ENCODE peak calls at places on chromosomes 7 and 10, in four cellular contexts. M is CD4-positive, alpha-beta memory T cell; D is substantia nigra; T is Panc1. A is an unnamed sample.

GRCh38 chr10:5873515-5873995 is 16.1 kb downstream of the ANKRD16 start:
- DNase-seq in M (peak), D (peak), T (peak), A (no peak)

GRCh38 chr7:140121321-140121720 is 55.5 kb downstream of the KDM7A start:
- DNase-seq in M (no peak), D (peak), T (no peak), A (no peak)

GRCh38 chr10:79074732-79075131 is 6.0 kb downstream of the ZMIZ1 start:
- DNase-seq in M (no peak), D (no peak), T (no peak), A (no peak)

GRCh38 chr10:79378647-79379511 is 31.6 kb downstream of the PPIF start:
- DNase-seq in M (no peak), D (no peak), T (no peak), A (no peak)

GRCh38 chr7:127897704-127898454 is 133.4 kb downstream of the LRRC4 start:
- DNase-seq in M (no peak), D (no peak), T (no peak), A (no peak)

GRCh38 chr7:123666492-123666891 is 10.8 kb downstream of the LMOD2 start:
- DNase-seq in M (no peak), D (no peak), T (no peak), A (no peak)

GRCh38 chr7:7702826-7703225 is 15.6 kb downstream of the RPA3 start:
- DNase-seq in M (no peak), D (no peak), T (no peak), A (no peak)

GRCh38 chr10:129962092-129962494 is 2.0 kb downstream of the EBF3 start:
- DNase-seq in M (no peak), D (no peak), T (no peak), A (no peak)

GRCh38 chr7:69907720-69908119 is 309.4 kb downstream of the AUTS2 start:
- DNase-seq in M (no peak), D (no peak), T (no peak), A (no peak)

GRCh38 chr7:69912141-69912540 is 313.9 kb downstream of the AUTS2 start:
- DNase-seq in M (no peak), D (no peak), T (no peak), A (no peak)

GRCh38 chr7:69910150-69910549 is 311.9 kb downstream of the AUTS2 start:
- DNase-seq in M (no peak), D (no peak), T (no peak), A (no peak)

GRCh38 chr7:69911337-69911736 is 313.1 kb downstream of the AUTS2 start:
- DNase-seq in M (no peak), D (no peak), T (no peak), A (no peak)

DNA sequence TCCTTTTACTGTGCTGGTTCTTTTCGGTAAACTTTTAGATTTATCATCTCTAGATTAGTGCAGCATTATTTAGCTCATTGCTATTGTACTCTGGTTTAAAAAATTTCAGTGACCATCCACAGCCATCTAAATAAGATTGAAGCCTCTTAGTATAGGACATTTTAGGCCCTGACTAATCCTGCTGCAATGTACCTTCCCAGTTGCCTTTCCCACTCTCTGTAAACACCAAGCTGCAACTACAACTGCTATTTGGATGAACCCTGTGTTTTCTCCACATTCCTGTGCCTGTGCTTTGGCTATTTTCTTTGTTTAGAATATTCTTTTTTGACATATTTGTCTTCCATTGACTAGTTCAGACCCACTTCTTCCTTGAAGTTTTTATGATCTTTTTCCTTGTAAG is 314.6 kb downstream of the AUTS2 start:
- DNase-seq in M (no peak), D (no peak), T (no peak), A (no peak)
- H3K27ac ChIP-seq in M (no peak), D (no peak), T (no peak), A (no peak)

DNA sequence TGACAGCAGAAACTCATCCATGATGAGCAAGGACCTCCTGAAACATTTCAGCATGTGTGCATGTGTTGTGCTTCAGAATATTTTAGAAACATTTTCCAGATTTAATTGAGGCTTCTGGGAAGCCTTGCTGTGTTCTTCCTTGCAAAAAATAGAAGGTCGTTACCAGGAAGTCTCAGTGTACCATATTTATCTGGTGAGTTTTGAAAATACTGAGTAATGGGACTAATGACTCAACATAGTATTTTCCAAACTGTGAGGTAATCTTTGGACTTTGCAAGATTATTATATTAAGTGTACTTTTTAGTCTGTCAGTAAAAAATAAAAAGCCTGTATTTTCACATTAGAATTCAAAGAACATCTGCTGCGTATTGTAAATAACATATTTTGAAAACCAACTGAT is 739.7 kb upstream of the GALNT17 start:
- DNase-seq in M (no peak), D (no peak), T (no peak), A (no peak)
- H3K27ac ChIP-seq in M (no peak), D (no peak), T (no peak), A (no peak)

DNA sequence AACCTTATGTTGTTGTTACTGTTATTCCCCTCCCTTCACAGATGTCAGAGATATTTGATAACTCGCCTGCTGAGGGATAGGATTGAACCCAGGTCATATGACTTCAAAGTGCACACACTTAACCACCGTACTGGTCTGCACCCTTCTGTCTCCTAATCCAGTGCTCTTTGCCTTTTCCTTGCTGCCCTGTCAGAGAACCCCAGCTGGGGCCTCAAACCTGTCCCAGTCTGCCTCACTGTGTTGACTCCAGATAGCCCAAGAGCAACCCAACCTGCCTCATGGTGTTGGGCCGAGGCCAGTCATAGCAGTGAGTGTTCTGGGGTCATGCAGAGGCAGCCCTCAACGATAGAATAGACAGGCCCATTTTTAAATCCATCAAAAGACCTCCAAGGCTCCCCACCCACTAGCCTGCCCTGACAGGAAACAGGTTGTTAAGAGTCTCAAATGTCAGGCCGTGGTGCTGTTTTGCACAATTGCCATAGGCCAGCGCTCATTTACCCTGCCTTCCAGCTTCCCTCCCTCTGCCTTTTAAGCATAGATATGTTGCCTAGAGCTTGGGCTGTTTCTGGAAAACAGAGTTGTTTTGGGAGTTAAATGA is 37.0 kb upstream of the PDCD4 start:
- DNase-seq in M (no peak), D (no peak), T (no peak), A (no peak)
- H3K27ac ChIP-seq in M (no peak), D (no peak), T (no peak), A (no peak)

DNA sequence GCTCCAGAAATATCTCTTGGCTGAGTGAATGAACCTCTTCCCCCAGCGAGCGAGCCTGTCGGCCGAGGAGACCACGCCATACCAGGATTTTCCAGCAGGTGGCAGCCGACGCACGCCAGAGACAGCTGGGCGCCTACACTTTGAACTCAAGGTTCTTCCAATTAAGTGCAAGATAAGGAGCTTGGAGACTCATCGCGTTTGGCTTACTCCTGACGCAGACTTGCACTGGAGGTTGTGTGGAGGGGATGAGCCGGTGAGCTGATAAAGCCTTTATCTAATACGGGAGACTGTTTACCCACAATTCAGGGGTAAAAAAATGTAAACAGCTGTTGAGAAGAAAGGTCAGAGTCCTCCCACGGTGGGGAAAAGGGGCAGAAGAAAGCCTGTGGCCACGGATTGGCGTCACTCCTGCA is 45.9 kb upstream of the EMX2 start:
- DNase-seq in M (peak), D (peak), T (peak), A (peak)
- H3K27ac ChIP-seq in M (no peak), D (no peak), T (no peak), A (no peak)

GRCh38 chr7:118003438-118003837 is 130.2 kb upstream of the CTTNBP2 start:
- DNase-seq in M (no peak), D (no peak), T (no peak), A (no peak)
- H3K27ac ChIP-seq in M (no peak), D (no peak), T (no peak), A (no peak)

DNA sequence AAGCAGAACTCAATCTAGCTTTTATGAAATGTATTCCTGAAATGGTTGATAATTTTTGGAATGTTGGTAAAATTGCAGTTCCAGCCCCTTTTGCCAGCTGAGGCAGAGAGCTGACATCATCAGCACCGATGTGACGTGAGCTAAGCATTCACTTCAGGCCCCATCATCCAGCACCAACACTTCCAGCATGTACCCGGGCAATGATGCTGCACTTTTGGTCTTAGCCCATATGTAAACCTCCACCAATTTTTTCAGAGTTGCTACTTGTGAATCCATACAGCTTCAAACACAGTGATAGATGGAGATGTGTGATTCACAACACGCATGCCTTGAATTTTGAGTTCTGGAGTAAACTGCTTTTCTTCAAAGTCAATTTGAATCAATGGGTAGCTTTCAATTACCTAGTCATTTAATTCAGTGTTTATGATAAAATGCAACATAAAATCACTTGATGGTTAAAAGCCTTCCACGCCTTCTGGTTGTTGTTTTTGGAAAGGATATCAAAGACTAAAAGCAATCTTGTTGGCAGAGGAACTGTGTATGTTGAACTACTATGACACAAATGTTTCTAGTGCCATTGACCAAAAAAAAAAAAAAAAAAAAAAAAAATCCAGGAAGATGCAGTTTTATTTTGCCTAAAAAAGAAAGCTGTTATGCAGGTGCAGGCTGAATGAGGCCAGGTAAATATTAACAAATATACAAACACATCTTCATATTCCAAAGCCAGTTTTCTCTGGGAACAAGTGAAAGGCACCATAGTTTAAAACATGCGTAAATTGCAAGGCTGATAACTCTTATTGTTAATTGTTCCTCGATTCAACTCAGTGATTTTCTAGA is 73.8 kb downstream of the NRP1 start:
- DNase-seq in M (no peak), D (no peak), T (no peak), A (no peak)
- H3K27ac ChIP-seq in M (no peak), D (no peak), T (peak), A (no peak)

A was measured in epithelial cell of prostate.